ENCODE peak calls at places on chromosomes 1 and 21, in eight cellular contexts. T is sciatic nerve; F is stimulated activated CD4-positive, alpha-beta T cell treated with anti-CD3 and anti-CD28 coated beads, Interleukin-4, amount 100 ng/mL, for 48 hours; O is T-helper 2 cell; X is activated CD4-positive, alpha-beta T cell treated with anti-CD3 and anti-CD28 coated beads for 24 hours; S is colonic mucosa; H is cardiac fibroblast; L is EL. M is an unnamed sample.

GRCh38 chr1:159084867-159085266 is 8.3 kb upstream of the AIM2 start:
- DNase-seq in F (no peak), S (no peak), T (no peak), X (no peak), O (no peak), H (no peak), L (no peak), M (no peak)

GRCh38 chr1:111620412-111620971 is 903 bp downstream of the RAP1A start:
- DNase-seq in L (no peak), H (peak), T (peak), F (no peak), O (no peak), X (no peak), S (peak), M (no peak)

GRCh38 chr21:46515109-46515508 is 56.4 kb downstream of the DIP2A start:
- DNase-seq in L (peak), H (peak), F (no peak), S (no peak), X (no peak), O (no peak), T (peak), M (no peak)

GRCh38 chr1:208166340-208167138 is 77.6 kb downstream of the PLXNA2 start:
- DNase-seq in X (no peak), O (no peak), L (no peak), H (no peak), F (no peak), S (no peak), T (no peak), M (no peak)

GRCh38 chr1:88946845-88947244 is 45.6 kb downstream of the KYAT3 start:
- DNase-seq in L (no peak), H (peak), T (no peak), X (no peak), S (no peak), O (no peak), F (no peak), M (no peak)

GRCh38 chr1:228969968-228970800 is 234.9 kb downstream of the RHOU start:
- DNase-seq in X (no peak), T (no peak), H (no peak), S (no peak), F (no peak), L (no peak), O (no peak), M (no peak)

GRCh38 chr1:206419250-206419649 is 51.0 kb upstream of the IKBKE start:
- DNase-seq in H (peak), F (no peak), O (no peak), T (no peak), S (peak), X (no peak), L (peak), M (no peak)

GRCh38 chr1:234553241-234554156 is 56.5 kb downstream of the IRF2BP2 start:
- DNase-seq in X (no peak), L (peak), H (no peak), O (no peak), T (no peak), F (no peak), S (no peak), M (no peak)

GRCh38 chr1:44776749-44777068 is 1.4 kb downstream of the RPS8 start:
- DNase-seq in O (no peak), F (no peak), H (peak), S (no peak), X (no peak), T (no peak), L (no peak), M (no peak)

GRCh38 chr1:154745286-154745731 is 124.8 kb downstream of the KCNN3 start:
- DNase-seq in S (no peak), H (no peak), F (peak), O (no peak), X (peak), T (no peak), L (no peak), M (peak)

GRCh38 chr1:183180634-183181056 is 5.4 kb upstream of the LAMC2 start:
- DNase-seq in H (peak), O (no peak), S (peak), L (peak), X (no peak), F (no peak), T (peak), M (no peak)

GRCh38 chr1:230236301-230236700 is 169.3 kb downstream of the GALNT2 start:
- DNase-seq in F (no peak), O (no peak), X (no peak), H (no peak), L (no peak), T (no peak), S (no peak), M (no peak)

GRCh38 chr1:1677718-1678580 is 14.6 kb downstream of the SLC35E2B start:
- DNase-seq in S (peak), L (no peak), X (peak), F (peak), T (peak), H (no peak), O (no peak), M (no peak)

GRCh38 chr21:44636209-44637017 is 743 bp upstream of the KRTAP10-10 start:
- DNase-seq in F (no peak), H (no peak), L (no peak), T (peak), S (no peak), O (no peak), X (no peak), M (no peak)

GRCh38 chr1:216686860-216687545 is 36.2 kb downstream of the ESRRG start:
- DNase-seq in H (peak), F (no peak), X (no peak), S (no peak), T (no peak), O (no peak), L (peak), M (no peak)

GRCh38 chr1:218553197-218553596 is 208.1 kb downstream of the TGFB2 start:
- DNase-seq in S (no peak), O (no peak), X (no peak), F (no peak), T (no peak), H (peak), L (peak), M (no peak)

GRCh38 chr1:116909511-116910378 is at the start of gene PTGFRN:
- DNase-seq in H (peak), L (peak), S (peak), O (no peak), X (peak), T (peak), F (peak), M (no peak)

GRCh38 chr1:32215629-32216505 is 6.3 kb downstream of the TMEM234 start:
- DNase-seq in S (peak), O (no peak), H (peak), L (peak), F (peak), X (peak), T (no peak), M (no peak)

GRCh38 chr21:14614287-14614686 is 68.2 kb upstream of the SAMSN1 start:
- DNase-seq in H (no peak), S (no peak), T (no peak), F (no peak), O (no peak), L (no peak), X (no peak), M (no peak)

GRCh38 chr1:170162385-170163226 is 16.8 kb downstream of the NTMT2 start:
- DNase-seq in T (peak), L (peak), O (no peak), S (no peak), H (peak), F (no peak), X (no peak), M (no peak)

GRCh38 chr1:29303201-29304024 is 67.1 kb downstream of the PTPRU start:
- DNase-seq in F (no peak), O (no peak), H (no peak), S (no peak), L (no peak), X (no peak), T (no peak), M (no peak)

GRCh38 chr1:156090822-156091188 is 8.5 kb upstream of the MEX3A start:
- DNase-seq in S (peak), X (peak), T (peak), O (peak), H (peak), L (peak), F (peak), M (peak)

GRCh38 chr1:226985839-226986463 is 45.9 kb downstream of the COQ8A start:
- DNase-seq in X (no peak), H (no peak), F (no peak), T (no peak), O (no peak), L (no peak), S (peak), M (no peak)

GRCh38 chr1:211579434-211580302 is 707 bp upstream of the SLC30A1 start:
- DNase-seq in X (no peak), H (peak), L (peak), T (no peak), O (no peak), S (peak), F (no peak), M (no peak)

GRCh38 chr1:36751525-36751924 is 268.8 kb upstream of the CSF3R start:
- DNase-seq in T (no peak), H (no peak), O (no peak), S (no peak), F (no peak), X (no peak), L (no peak), M (no peak)

GRCh38 chr1:202107321-202107761 is 15.4 kb upstream of the GPR37L1 start:
- DNase-seq in X (no peak), S (peak), H (no peak), O (no peak), F (no peak), L (no peak), T (no peak), M (no peak)

GRCh38 chr1:25737151-25737550 is 62.8 kb upstream of the SELENON start:
- DNase-seq in X (no peak), F (no peak), L (no peak), O (no peak), T (peak), H (no peak), S (no peak), M (no peak)